ENCODE peak calls at places on chromosomes 4 and X, in six cellular contexts. O is AG09319, U is progenitor cell of endocrine pancreas, X is IMR-90, Q is GM13977, I is endothelial cell. M is an unnamed sample.

GRCh38 chr4:2260336-2261109 is 1.4 kb downstream of the MXD4 start:
- DNase-seq in O (no peak), U (peak; percentile 9), X (no peak), Q (no peak), I (no peak), M (peak; percentile 45)

GRCh38 chrX:115988825-115989224 is 181.7 kb upstream of the AGTR2 start:
- DNase-seq in O (no peak), U (no peak), X (no peak), Q (peak; percentile 15), I (no peak), M (no peak)

GRCh38 chrX:147913570-147913969 is 1.9 kb downstream of the FMR1 start:
- DNase-seq in O (no peak), U (no peak), X (no peak), Q (no peak), I (no peak), M (no peak)

GRCh38 chr4:129094347-129094746 is 1.0 kb upstream of the SCLT1 start:
- DNase-seq in O (no peak), U (no peak), X (no peak), Q (no peak), I (no peak), M (no peak)

GRCh38 chr4:39559641-39560040 is 32.4 kb upstream of the UGDH start:
- DNase-seq in O (no peak), U (no peak), X (no peak), Q (no peak), I (no peak), M (no peak)

GRCh38 chr4:155077860-155078259 is 130.6 kb upstream of the NPY2R start:
- DNase-seq in O (no peak), U (no peak), X (no peak), Q (no peak), I (no peak), M (peak; percentile 77)

GRCh38 chrX:69116077-69116476 is 49.2 kb downstream of the PJA1 start:
- DNase-seq in O (no peak), U (no peak), X (no peak), Q (no peak), I (no peak), M (no peak)

GRCh38 chrX:102684772-102685520 is 27.3 kb upstream of the GPRASP2 start:
- DNase-seq in O (no peak), U (no peak), X (no peak), Q (no peak), I (no peak), M (no peak)

GRCh38 chrX:41734530-41734929 is 10.5 kb downstream of the GPR82 start:
- DNase-seq in O (no peak), U (no peak), X (peak; percentile 20), Q (no peak), I (no peak), M (peak; percentile 55)

GRCh38 chr4:126592088-126592487 is 1040.7 kb upstream of the INTU start:
- DNase-seq in O (no peak), U (no peak), X (peak; percentile 28), Q (no peak), I (no peak), M (no peak)
- TF ChIP-seq CTCF in O (peak; percentile 10), U (peak; percentile 63), X (peak; percentile 39), Q (no peak), I (peak; percentile 76), M (peak; percentile 75)

DNA sequence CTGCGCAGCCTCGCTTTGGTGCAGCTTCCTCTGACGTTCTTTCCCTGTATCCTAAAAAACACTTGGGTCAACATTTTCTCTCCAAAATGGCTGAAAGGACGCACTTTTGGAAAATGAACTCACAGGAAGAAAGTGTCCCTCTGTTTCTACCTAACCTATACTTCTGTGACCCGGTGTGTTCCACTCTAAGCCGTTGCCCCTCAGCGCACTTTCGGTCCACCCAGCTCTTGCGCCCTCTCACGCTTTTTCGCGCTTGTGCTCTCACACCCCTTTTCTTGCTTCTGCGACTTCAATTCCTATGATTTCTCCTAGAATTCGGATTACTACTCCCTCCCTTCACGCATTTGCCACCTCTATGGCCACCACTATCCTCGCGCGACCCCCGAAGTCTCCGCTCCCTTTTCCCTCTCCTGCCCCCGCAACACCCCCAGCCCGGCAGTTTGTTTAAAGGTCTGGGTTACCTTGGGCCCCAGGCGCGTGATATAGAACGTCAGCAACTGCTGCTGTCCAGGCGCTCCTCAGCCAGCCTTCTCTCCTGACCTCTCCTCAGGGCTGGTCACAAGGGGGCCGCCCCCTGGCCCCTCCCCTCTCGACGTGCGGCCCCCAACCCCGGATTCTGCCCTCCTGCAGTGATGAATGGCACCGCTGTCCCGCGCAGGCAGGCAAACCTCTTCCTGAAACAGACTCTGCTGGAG is at the start of gene USP51:
- DNase-seq in O (peak; percentile 27), U (no peak), X (peak; percentile 51), Q (peak; percentile 41), I (peak; percentile 40), M (peak; percentile 86)
- TF ChIP-seq CTCF in O (no peak), U (no peak), X (peak; percentile 7), Q (no peak), I (no peak), M (no peak)

DNA sequence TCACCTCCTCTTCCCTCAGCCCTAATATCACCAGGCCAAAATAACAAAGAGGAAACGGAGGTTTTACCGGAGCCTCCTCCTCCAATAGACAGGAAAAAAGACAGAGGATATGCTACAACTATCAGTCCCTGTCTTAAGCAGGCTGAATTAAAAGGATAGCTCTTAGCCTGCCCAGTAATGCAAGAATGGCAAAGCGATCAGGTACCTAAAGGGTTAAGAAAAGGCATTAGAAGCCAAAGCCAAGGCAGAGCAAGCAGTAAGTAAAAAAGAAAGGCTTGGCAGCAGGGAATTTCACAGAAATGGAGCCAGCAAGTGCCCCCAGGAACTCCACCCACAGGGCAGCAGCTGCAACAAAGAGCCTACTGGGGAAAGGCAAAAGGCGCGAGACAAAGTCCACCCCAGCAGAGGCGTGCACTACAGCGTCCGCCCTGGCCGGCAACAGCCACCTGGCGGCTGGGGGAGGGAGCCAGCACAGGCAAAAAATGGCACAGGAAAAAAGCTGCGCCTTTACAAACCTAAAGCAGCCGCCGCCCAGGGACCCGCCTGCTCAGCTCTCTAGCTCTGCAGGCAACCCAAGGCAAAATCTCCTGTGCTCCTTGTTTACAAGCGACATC is 220.6 kb upstream of the ZC4H2 start:
- DNase-seq in O (no peak), U (peak; percentile 38), X (no peak), Q (no peak), I (peak; percentile 58), M (peak; percentile 92)
- TF ChIP-seq CTCF in O (no peak), U (peak; percentile 50), X (no peak), Q (no peak), I (peak; percentile 20), M (peak; percentile 73)

DNA sequence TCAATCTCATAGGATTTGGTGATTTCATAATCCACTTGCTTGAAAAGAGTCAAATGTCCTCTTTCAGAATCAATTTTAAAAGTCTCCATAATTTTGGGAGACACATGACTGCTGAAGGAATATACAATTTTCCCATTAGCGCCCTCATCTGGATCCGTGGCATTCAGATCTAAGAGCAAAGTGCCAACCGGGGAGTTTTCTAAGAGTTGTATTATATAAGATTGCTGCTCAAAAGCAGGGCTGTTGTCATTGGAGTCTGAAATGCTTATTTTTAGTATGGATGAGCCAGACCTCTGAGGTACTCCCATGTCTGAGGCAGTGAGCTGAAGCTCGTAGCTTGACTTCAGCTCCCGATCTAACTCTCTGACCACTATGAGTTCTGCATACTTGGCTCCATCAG is 1.2 kb downstream of the PCDH18 start:
- DNase-seq in O (no peak), U (no peak), X (peak; percentile 65), Q (no peak), I (no peak), M (peak; percentile 50)
- TF ChIP-seq CTCF in O (peak; percentile 56), U (peak; percentile 12), X (peak; percentile 48), Q (no peak), I (no peak), M (peak; percentile 59)

GRCh38 chr4:99887837-99888236 is 6.4 kb downstream of the LAMTOR3 start:
- DNase-seq in O (no peak), U (no peak), X (peak; percentile 46), Q (no peak), I (no peak), M (no peak)

GRCh38 chr4:99885687-99886086 is 8.5 kb downstream of the LAMTOR3 start:
- DNase-seq in O (no peak), U (no peak), X (no peak), Q (no peak), I (no peak), M (no peak)

GRCh38 chr4:99879458-99879857 is 14.8 kb downstream of the LAMTOR3 start:
- DNase-seq in O (no peak), U (no peak), X (no peak), Q (no peak), I (no peak), M (no peak)

GRCh38 chr4:99886146-99886545 is 8.1 kb downstream of the LAMTOR3 start:
- DNase-seq in O (no peak), U (no peak), X (peak; percentile 65), Q (no peak), I (no peak), M (no peak)

DNA sequence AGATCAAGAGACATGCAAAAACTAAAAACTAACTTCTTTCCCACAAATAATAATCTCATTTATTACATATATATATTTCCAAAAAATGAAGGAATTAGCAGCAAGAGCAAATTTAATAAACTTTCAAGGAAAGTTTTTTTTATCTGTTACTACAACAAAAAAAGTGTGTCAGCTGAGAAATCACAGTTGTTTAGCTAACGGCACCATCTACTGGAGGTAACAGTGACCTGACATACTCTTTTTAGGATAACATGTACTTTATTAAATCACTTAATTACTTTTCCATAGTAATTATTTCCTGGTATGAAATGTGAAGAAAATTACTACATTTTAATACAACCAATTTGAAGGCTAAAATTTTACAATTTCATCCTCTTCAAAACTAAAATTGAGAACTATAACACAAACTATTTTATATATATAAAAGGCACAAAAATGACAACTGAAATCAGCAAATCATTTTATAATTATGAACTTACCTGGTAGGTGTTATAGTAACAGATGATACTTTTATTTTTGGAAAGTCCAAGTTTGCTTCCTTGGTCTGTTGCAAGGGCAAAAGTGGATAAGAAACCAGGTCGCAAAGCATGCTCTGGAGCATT is 9.1 kb downstream of the LAMTOR3 start:
- DNase-seq in O (peak; percentile 28), U (no peak), X (peak; percentile 38), Q (peak; percentile 30), I (peak; percentile 17), M (peak; percentile 49)
- TF ChIP-seq CTCF in O (peak; percentile 57), U (peak; percentile 66), X (peak; percentile 45), Q (peak; percentile 58), I (no peak), M (peak; percentile 87)

GRCh38 chr4:53782468-53782865 is 191.2 kb upstream of the LNX1 start:
- DNase-seq in O (no peak), U (no peak), X (peak; percentile 48), Q (no peak), I (no peak), M (no peak)

GRCh38 chr4:53783208-53783859 is 192.0 kb upstream of the LNX1 start:
- DNase-seq in O (no peak), U (no peak), X (no peak), Q (no peak), I (no peak), M (no peak)

GRCh38 chr4:53779025-53779424 is 187.7 kb upstream of the LNX1 start:
- DNase-seq in O (no peak), U (no peak), X (peak; percentile 13), Q (no peak), I (no peak), M (no peak)

GRCh38 chr4:53781614-53782467 is 190.6 kb upstream of the LNX1 start:
- DNase-seq in O (no peak), U (no peak), X (peak; percentile 90), Q (no peak), I (no peak), M (no peak)

GRCh38 chr4:53780736-53781400 is 189.6 kb upstream of the LNX1 start:
- DNase-seq in O (no peak), U (no peak), X (peak; percentile 67), Q (no peak), I (no peak), M (no peak)
- TF ChIP-seq CTCF in O (no peak), U (no peak), X (no peak), Q (no peak), I (no peak), M (no peak)

M was measured in endodermal cell.